ENCODE peak calls at places on chromosomes 3 and 15, in four cellular contexts. U is HTR-8/SVneo; R is stimulated activated CD4-positive, alpha-beta T cell treated with anti-CD3 and anti-CD28 coated beads, Interleukin-2, amount 100 ng/mL, for 48 hours; B is lung. P is an unnamed sample.
A peak's percentile ranks its signal among the peaks of the same experiment; 100 is the strongest.

GRCh38 chr15:81338422-81339007 is 14.6 kb upstream of the STARD5 start:
- DNase-seq in R (no peak), U (peak; percentile 66), B (no peak), P (no peak)

GRCh38 chr15:95664435-95664834 is 666.1 kb upstream of the NR2F2 start:
- DNase-seq in U (no peak), B (no peak), R (no peak), P (no peak)

GRCh38 chr3:127139601-127140500 is 53.1 kb upstream of the PRR23E start:
- DNase-seq in B (no peak), R (no peak), U (no peak), P (no peak)

GRCh38 chr3:42036483-42036823 is 54.7 kb upstream of the TRAK1 start:
- DNase-seq in U (peak; percentile 69), R (no peak), B (peak; percentile 55), P (no peak)

GRCh38 chr3:169668081-169668956 is 4.8 kb upstream of the MECOM start:
- DNase-seq in U (no peak), R (no peak), B (no peak), P (no peak)

GRCh38 chr15:99343836-99344551 is 92.7 kb downstream of the LRRC28 start:
- DNase-seq in B (no peak), R (peak; percentile 21), U (no peak), P (peak; percentile 18)

GRCh38 chr3:71299160-71299559 is 284.4 kb downstream of the FOXP1 start:
- DNase-seq in U (no peak), B (no peak), R (no peak), P (no peak)

GRCh38 chr3:64244011-64244942 is 19.0 kb upstream of the PRICKLE2 start:
- DNase-seq in U (no peak), R (no peak), B (no peak), P (no peak)

GRCh38 chr15:101184830-101185229 is 67.0 kb downstream of the CHSY1 start:
- DNase-seq in B (no peak), R (no peak), U (no peak), P (no peak)